ENCODE peak calls at places on chromosomes 1 and 21, in five cellular contexts. Q is endothelial cell of umbilical vein, L is endodermal cell, T is K562, J is PC-3. R is an unnamed sample.

GRCh38 chr1:53334312-53334711 is 6.4 kb upstream of the LRP8 start:
- DNase-seq in Q (no peak), T (no peak), L (no peak), J (no peak), R (no peak)

GRCh38 chr1:21229246-21230000 is 52.7 kb upstream of the EIF4G3 start:
- DNase-seq in Q (no peak), J (peak), L (no peak), T (no peak), R (no peak)

GRCh38 chr21:34360488-34361241 is 3.1 kb upstream of the KCNE2 start:
- DNase-seq in L (peak), J (peak), Q (no peak), T (no peak), R (no peak)

GRCh38 chr21:42414928-42415769 is 11.4 kb downstream of the UBASH3A start:
- DNase-seq in J (peak), Q (peak), T (peak), L (no peak), R (peak)

GRCh38 chr21:44927587-44928461 is 7.1 kb upstream of the ITGB2 start:
- DNase-seq in T (peak), Q (no peak), J (peak), L (peak), R (peak)

GRCh38 chr1:27143408-27143807 is 11.5 kb downstream of the SLC9A1 start:
- DNase-seq in J (no peak), Q (no peak), L (no peak), T (peak), R (no peak)

GRCh38 chr1:9294910-9295636 is 2.4 kb downstream of the SPSB1 start:
- DNase-seq in L (no peak), Q (peak), T (no peak), J (peak), R (no peak)

GRCh38 chr1:19941121-19941520 is 17.7 kb upstream of the PLA2G2E start:
- DNase-seq in L (no peak), J (no peak), Q (no peak), T (no peak), R (no peak)

GRCh38 chr21:28793043-28793442 is 199.6 kb downstream of the LTN1 start:
- DNase-seq in T (no peak), L (no peak), Q (no peak), J (peak), R (no peak)

GRCh38 chr1:206036661-206037455 is 13.2 kb upstream of the CTSE start:
- DNase-seq in L (no peak), J (no peak), Q (no peak), T (no peak), R (no peak)

GRCh38 chr21:29947119-29947518 is 7.3 kb upstream of the GRIK1 start:
- DNase-seq in L (no peak), T (no peak), Q (no peak), J (no peak), R (no peak)

GRCh38 chr21:44326716-44327602 is 12.2 kb downstream of the CFAP410 start:
- DNase-seq in L (no peak), Q (no peak), T (no peak), J (no peak), R (no peak)

DNA sequence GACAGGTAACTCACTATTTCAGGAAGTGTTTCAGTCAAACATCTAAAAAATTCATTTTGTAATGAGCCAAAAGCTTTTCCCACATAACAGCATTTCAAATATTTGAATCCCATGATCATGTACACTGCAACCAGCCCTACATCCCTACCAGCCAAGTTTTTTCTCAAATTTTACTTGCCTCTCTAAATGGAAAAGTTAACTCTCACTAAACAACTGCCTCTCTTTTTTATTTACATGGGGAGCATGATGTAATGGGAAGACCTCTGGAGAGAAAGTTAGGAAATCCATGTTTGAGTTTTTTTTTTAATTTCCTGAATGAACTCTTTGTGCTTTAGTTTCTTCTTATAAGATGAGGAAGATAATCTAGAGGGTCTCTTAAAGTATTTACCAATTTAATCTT is 70.5 kb downstream of the TTLL7 start:
- DNase-seq in L (no peak), J (no peak), T (no peak), Q (no peak), R (no peak)
- H3K27ac ChIP-seq in L (no peak), J (no peak), T (no peak), Q (no peak), R (no peak)

GRCh38 chr1:224852901-224853568 is 76.4 kb upstream of the DNAH14 start:
- DNase-seq in L (no peak), Q (peak), J (peak), T (peak), R (no peak)
- TF ChIP-seq CTCF in L (peak), Q (peak), J (peak), T (peak), R (peak)

GRCh38 chr1:40665335-40666171 is at the start of gene RIMS3:
- DNase-seq in Q (peak), T (peak), J (peak), L (peak), R (peak)

GRCh38 chr1:40673452-40673851 is 8.0 kb upstream of the RIMS3 start:
- DNase-seq in J (no peak), L (no peak), Q (no peak), T (no peak), R (no peak)

GRCh38 chr1:40664791-40665190 is 691 bp downstream of the RIMS3 start:
- DNase-seq in J (no peak), Q (no peak), L (no peak), T (no peak), R (no peak)

GRCh38 chr1:40664167-40664537 is 1.3 kb downstream of the RIMS3 start:
- DNase-seq in L (no peak), Q (no peak), T (no peak), J (no peak), R (no peak)

GRCh38 chr1:40668769-40669525 is 3.5 kb upstream of the RIMS3 start:
- DNase-seq in T (peak), Q (peak), J (peak), L (peak), R (peak)
- H3K9ac ChIP-seq in T (no peak), Q (no peak), J (no peak), L (no peak), R (no peak)

DNA sequence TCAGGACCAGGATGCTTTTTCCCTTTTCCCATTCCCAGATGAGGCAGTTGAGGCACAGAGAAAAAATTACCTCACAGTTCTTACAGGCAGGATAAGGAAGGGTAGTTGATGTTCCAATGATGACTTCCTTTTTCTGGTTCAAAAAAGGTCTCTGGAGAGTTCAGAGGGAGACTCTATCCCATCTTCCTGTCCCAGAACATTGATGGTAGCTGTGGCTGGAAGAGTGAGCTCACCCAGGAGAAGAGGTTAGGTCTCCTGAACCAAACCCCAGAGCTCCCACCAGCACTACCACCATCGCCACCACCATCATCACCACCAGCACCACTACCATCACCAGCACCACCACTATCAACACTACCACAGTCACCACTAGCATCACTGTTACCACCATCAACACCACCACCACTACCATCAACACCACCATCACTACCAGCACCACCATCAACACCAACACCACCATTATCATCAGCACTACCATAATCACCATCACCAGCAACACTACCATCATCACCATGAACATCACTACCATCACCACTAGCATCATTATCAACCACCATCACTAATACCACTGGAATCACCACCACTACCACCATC is 105.5 kb upstream of the RUNX3 start:
- DNase-seq in L (no peak), Q (no peak), J (no peak), T (no peak), R (no peak)
- H3K27ac ChIP-seq in L (no peak), Q (no peak), J (no peak), T (no peak), R (no peak)

GRCh38 chr1:75916834-75917233 is 15.4 kb downstream of the ASB17 start:
- DNase-seq in L (no peak), T (no peak), Q (no peak), J (no peak), R (no peak)
- TF ChIP-seq CTCF in L (no peak), T (no peak), Q (no peak), J (no peak), R (no peak)

GRCh38 chr1:33330906-33331305 is 10.0 kb upstream of the A3GALT2 start:
- DNase-seq in L (no peak), Q (no peak), J (no peak), T (no peak), R (no peak)

GRCh38 chr1:33331444-33332356 is 10.8 kb upstream of the A3GALT2 start:
- DNase-seq in J (no peak), L (no peak), T (no peak), Q (no peak), R (peak)

GRCh38 chr1:33328817-33329216 is 7.9 kb upstream of the A3GALT2 start:
- DNase-seq in T (no peak), J (no peak), Q (no peak), L (no peak), R (peak)

GRCh38 chr1:33330376-33330890 is 9.5 kb upstream of the A3GALT2 start:
- DNase-seq in J (no peak), Q (no peak), T (no peak), L (no peak), R (no peak)

GRCh38 chr1:33329600-33330305 is 8.9 kb upstream of the A3GALT2 start:
- DNase-seq in Q (no peak), T (no peak), L (no peak), J (no peak), R (peak)
- H3K9ac ChIP-seq in Q (no peak), T (peak), L (no peak), J (no peak), R (no peak)

DNA sequence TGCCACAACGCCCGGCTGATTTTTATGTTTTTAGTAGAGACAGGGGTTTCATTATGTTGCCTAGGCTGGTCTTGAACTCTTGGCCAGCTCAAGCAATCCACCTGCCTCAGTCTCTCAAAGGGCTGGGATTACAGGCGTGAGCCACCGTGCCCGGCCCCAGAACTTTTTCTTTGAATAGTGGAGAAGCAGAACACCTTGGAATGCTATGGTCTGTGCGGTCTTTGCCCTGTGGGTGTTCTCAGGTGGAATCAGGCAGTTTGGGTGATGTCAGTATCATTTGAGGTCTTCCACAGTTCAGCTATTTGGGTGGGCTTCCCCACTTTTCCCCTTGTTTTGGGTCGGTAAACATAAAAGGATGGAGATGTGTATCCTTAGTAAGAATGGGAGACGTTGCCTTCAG is 17.6 kb downstream of the CAMTA1 start:
- DNase-seq in L (no peak), T (no peak), J (no peak), Q (no peak), R (no peak)
- H3K27ac ChIP-seq in L (no peak), T (no peak), J (no peak), Q (no peak), R (no peak)

GRCh38 chr1:197152662-197153061 is 6.2 kb upstream of the ASPM start:
- DNase-seq in J (no peak), L (no peak), T (no peak), Q (no peak), R (no peak)

GRCh38 chr1:197151185-197151584 is 4.7 kb upstream of the ASPM start:
- DNase-seq in J (no peak), L (no peak), T (no peak), Q (no peak), R (no peak)

GRCh38 chr1:197159461-197159860 is 13.0 kb upstream of the ASPM start:
- DNase-seq in Q (no peak), T (no peak), L (no peak), J (no peak), R (no peak)

DNA sequence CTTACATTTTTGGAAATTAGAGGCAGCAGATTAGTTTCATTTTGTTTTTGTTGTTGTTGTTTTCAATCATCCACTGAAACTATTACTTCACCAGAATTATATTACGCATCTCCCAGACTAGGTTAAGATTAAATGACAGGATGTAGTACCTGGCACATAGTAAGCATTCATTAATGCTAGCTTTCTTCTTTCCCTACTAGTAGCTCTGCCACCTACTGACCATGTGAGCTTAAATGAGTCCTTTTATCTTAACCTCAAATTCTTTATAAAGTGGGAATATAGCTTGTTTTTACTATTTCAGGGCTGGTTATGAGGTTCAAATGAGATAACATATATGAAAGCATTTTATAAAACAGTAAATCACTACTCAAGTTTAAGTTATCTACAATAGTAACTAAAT is 10.2 kb upstream of the ASPM start:
- DNase-seq in Q (no peak), L (no peak), J (no peak), T (no peak), R (no peak)
- TF ChIP-seq CTCF in Q (no peak), L (peak), J (peak), T (no peak), R (no peak)

GRCh38 chr1:156098782-156099181 is 15.7 kb upstream of the LMNA start:
- DNase-seq in T (no peak), Q (no peak), J (no peak), L (peak), R (no peak)

GRCh38 chr1:156099282-156099681 is 15.2 kb upstream of the LMNA start:
- DNase-seq in L (no peak), J (no peak), Q (no peak), T (no peak), R (no peak)

GRCh38 chr1:156095906-156096508 is 13.7 kb upstream of the MEX3A start:
- DNase-seq in T (no peak), J (no peak), Q (no peak), L (peak), R (peak)

GRCh38 chr1:156096640-156097391 is 14.6 kb upstream of the MEX3A start:
- DNase-seq in L (peak), J (peak), T (peak), Q (peak), R (peak)

DNA sequence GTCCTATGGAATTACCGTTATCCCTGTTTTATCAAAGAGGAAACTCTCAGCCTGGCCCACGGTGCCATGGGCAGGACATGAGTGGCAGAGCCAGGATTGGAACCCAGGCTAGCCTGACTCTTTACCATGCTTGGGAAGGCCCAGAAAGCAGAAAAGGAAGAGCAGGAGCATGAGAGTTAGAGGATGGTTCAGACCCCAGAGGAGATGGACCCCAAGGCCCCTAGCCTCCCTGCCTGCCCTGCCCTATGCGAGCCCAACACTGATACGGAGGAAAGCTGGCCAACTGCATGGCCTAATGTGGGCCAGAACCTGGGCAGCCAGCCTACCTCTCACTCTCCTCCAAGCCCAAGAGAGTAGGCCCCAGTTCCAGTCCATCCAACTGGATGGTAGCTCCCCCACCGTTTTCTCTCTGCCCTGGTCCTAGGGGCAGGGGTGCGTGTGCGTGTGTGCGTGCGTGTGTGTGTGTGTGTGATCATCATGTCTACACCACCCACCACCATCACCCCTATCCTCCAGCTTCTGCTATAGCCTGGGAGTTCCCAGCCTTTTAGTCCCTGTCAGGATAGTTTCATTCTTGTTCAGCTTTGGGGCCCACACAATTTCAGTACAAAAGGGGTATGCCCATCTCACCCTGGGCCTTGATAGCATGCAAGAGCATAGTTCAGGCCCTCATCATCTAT is 15.4 kb upstream of the MEX3A start:
- DNase-seq in L (no peak), T (no peak), Q (no peak), J (no peak), R (peak)
- H3K9ac ChIP-seq in L (no peak), T (peak), Q (peak), J (peak), R (no peak)

R was measured in kidney.